ENCODE peak calls at places on chromosome 7, in nine cellular contexts. G is AG04449, E is Calu3, V is type B pancreatic cell, D is nephron progenitor cell, P is IMR-90, Z is GM10248, I is left ventricle myocardium inferior, Y is heart left ventricle. T is an unnamed sample.

GRCh38 chr7:83362786-83363185 is 200.1 kb upstream of the PCLO start:
- DNase-seq in V (no peak), I (no peak), G (no peak), E (no peak), D (no peak), Z (no peak), P (no peak), Y (no peak), T (no peak)

GRCh38 chr7:134920026-134920758 is 66.1 kb upstream of the AGBL3 start:
- DNase-seq in P (peak), D (no peak), E (no peak), G (peak), V (no peak), Z (no peak), I (no peak), Y (no peak), T (no peak)

GRCh38 chr7:29319719-29320521 is 125.3 kb downstream of the CHN2 start:
- DNase-seq in P (no peak), E (no peak), Y (no peak), I (no peak), G (no peak), D (no peak), V (no peak), Z (no peak), T (no peak)

GRCh38 chr7:78178319-78178718 is 379.7 kb downstream of the PHTF2 start:
- DNase-seq in E (no peak), I (no peak), P (peak), Z (no peak), G (no peak), V (no peak), Y (no peak), D (no peak), T (no peak)

GRCh38 chr7:88929719-88930118 is 134.2 kb upstream of the TEX47 start:
- DNase-seq in V (no peak), P (no peak), E (no peak), Z (no peak), I (no peak), G (no peak), D (no peak), Y (no peak), T (no peak)

GRCh38 chr7:90313908-90314307 is 7.2 kb downstream of the FAM237B start:
- DNase-seq in I (no peak), Z (no peak), V (no peak), E (no peak), P (no peak), D (no peak), G (no peak), Y (no peak), T (no peak)

GRCh38 chr7:158973440-158973839 is 117.1 kb downstream of the DYNC2I1 start:
- DNase-seq in P (no peak), Y (no peak), Z (no peak), G (no peak), V (no peak), I (peak), D (peak), E (peak), T (no peak)

GRCh38 chr7:26398436-26399308 is 107.0 kb downstream of the SNX10 start:
- DNase-seq in E (peak), I (peak), Z (peak), V (peak), D (peak), P (peak), G (no peak), Y (peak), T (peak)

GRCh38 chr7:13852281-13852968 is 137.0 kb downstream of the ETV1 start:
- DNase-seq in G (no peak), P (no peak), Y (no peak), D (no peak), E (no peak), Z (no peak), I (no peak), V (no peak), T (no peak)

GRCh38 chr7:35758421-35758820 is 42.4 kb upstream of the SEPTIN7 start:
- DNase-seq in D (no peak), Z (peak), P (no peak), G (no peak), I (no peak), V (no peak), E (no peak), Y (no peak), T (no peak)

GRCh38 chr7:45402480-45403218 is 171.5 kb upstream of the ADCY1 start:
- DNase-seq in I (no peak), V (no peak), Y (no peak), Z (no peak), G (no peak), P (peak), E (peak), D (no peak), T (no peak)

GRCh38 chr7:21393937-21394336 is 33.9 kb upstream of the SP4 start:
- DNase-seq in E (no peak), V (no peak), P (no peak), I (no peak), D (no peak), Y (no peak), Z (no peak), G (no peak), T (no peak)

GRCh38 chr7:155810607-155811559 is 1.4 kb downstream of the SHH start:
- DNase-seq in E (no peak), Y (no peak), I (no peak), G (no peak), D (no peak), P (no peak), Z (no peak), V (no peak), T (no peak)

GRCh38 chr7:150367187-150367510 is 1.5 kb upstream of the REPIN1 start:
- DNase-seq in Y (no peak), E (no peak), I (no peak), P (no peak), Z (no peak), G (no peak), V (no peak), D (no peak), T (no peak)

GRCh38 chr7:98727146-98727709 is 110.1 kb downstream of the NPTX2 start:
- DNase-seq in V (no peak), P (no peak), G (no peak), E (no peak), I (no peak), D (peak), Y (no peak), Z (no peak), T (no peak)

GRCh38 chr7:140003913-140004382 is 58.8 kb downstream of the PARP12 start:
- DNase-seq in G (no peak), D (peak), E (peak), Y (no peak), Z (peak), I (no peak), P (peak), V (no peak), T (no peak)

GRCh38 chr7:105625986-105626385 is 44.7 kb upstream of the EFCAB10 start:
- DNase-seq in G (no peak), D (no peak), Z (no peak), E (no peak), P (no peak), I (no peak), V (no peak), Y (no peak), T (no peak)

GRCh38 chr7:74625446-74625845 is 32.1 kb upstream of the GTF2I start:
- DNase-seq in G (no peak), P (peak), Y (no peak), D (no peak), Z (no peak), I (no peak), V (no peak), E (no peak), T (no peak)

GRCh38 chr7:1665721-1666250 is 4.3 kb upstream of the ELFN1 start:
- DNase-seq in D (peak), P (peak), G (no peak), Y (peak), Z (peak), V (no peak), E (peak), I (peak), T (peak)

GRCh38 chr7:120988591-120989299 is at the start of gene CPED1:
- DNase-seq in I (peak), V (peak), G (no peak), E (peak), Z (peak), D (peak), Y (peak), P (peak), T (peak)

GRCh38 chr7:96315109-96315480 is 6.8 kb downstream of the SLC25A13 start:
- DNase-seq in P (no peak), E (no peak), G (no peak), I (no peak), V (no peak), Y (no peak), D (no peak), Z (no peak), T (no peak)

GRCh38 chr7:33886100-33886623 is 19.2 kb upstream of the BMPER start:
- DNase-seq in G (no peak), E (peak), Z (no peak), I (no peak), D (peak), P (peak), Y (no peak), V (no peak), T (peak)
- TF ChIP-seq CTCF in G (peak), E (no peak), Z (no peak), I (no peak), D (peak), P (peak), Y (no peak), V (peak), T (peak)

GRCh38 chr7:70607281-70607680 is 524.7 kb upstream of the GALNT17 start:
- DNase-seq in Y (no peak), G (no peak), V (no peak), E (no peak), P (no peak), D (no peak), I (no peak), Z (no peak), T (no peak)

GRCh38 chr7:70612811-70613210 is 519.1 kb upstream of the GALNT17 start:
- DNase-seq in E (no peak), P (no peak), V (no peak), Z (no peak), G (no peak), Y (no peak), D (no peak), I (no peak), T (no peak)

GRCh38 chr7:70608229-70608628 is 523.7 kb upstream of the GALNT17 start:
- DNase-seq in D (no peak), P (no peak), G (no peak), V (no peak), Y (no peak), E (no peak), I (no peak), Z (no peak), T (no peak)
- TF ChIP-seq CTCF in D (no peak), P (no peak), G (no peak), V (no peak), Y (no peak), E (no peak), I (no peak), Z (no peak), T (no peak)

GRCh38 chr7:152078025-152078424 is 52.6 kb downstream of the GALNT11 start:
- DNase-seq in P (no peak), E (no peak), G (no peak), D (no peak), Y (no peak), V (no peak), I (no peak), Z (no peak), T (no peak)

GRCh38 chr7:152074673-152075072 is 49.2 kb downstream of the GALNT11 start:
- DNase-seq in P (no peak), G (no peak), D (no peak), V (no peak), I (no peak), Y (no peak), E (no peak), Z (no peak), T (no peak)

GRCh38 chr7:152076940-152077933 is 51.8 kb downstream of the GALNT11 start:
- DNase-seq in V (no peak), D (no peak), G (no peak), E (no peak), Y (no peak), Z (no peak), I (peak), P (peak), T (no peak)

GRCh38 chr7:152073352-152073751 is 47.9 kb downstream of the GALNT11 start:
- DNase-seq in E (no peak), P (no peak), Y (no peak), I (no peak), D (no peak), G (no peak), V (no peak), Z (no peak), T (no peak)

DNA sequence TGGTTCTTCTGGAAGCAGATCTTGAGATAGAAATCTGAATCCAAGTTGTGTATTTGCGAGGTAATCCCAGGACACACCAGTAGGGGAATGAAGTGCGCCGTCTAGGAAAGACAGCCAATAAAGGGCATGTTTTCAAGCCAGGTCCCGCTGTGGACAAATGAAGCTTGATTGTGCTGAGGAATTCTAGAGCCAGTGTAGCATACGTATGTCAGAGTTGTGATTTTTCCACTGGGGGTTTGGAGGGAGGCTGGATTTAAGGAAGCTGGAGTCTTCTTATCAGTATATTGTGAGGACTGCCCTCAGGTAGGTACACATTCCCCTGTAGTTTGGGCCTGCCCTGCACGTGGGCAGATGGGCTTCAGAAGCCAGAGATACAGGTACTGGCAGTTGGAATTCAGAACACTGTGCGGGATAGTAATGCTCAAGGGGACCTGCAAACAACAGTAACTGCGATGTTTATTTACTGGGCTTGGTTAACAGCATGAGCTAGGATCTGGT is 50.9 kb downstream of the GALNT11 start:
- DNase-seq in Z (peak), I (no peak), G (no peak), E (peak), Y (no peak), D (peak), V (no peak), P (no peak), T (no peak)
- TF ChIP-seq CTCF in Z (no peak), I (peak), G (peak), E (peak), Y (peak), D (peak), V (peak), P (peak), T (peak)

GRCh38 chr7:20310963-20311742 is 19.5 kb upstream of the ITGB8 start:
- DNase-seq in G (no peak), I (no peak), P (peak), Y (no peak), Z (no peak), D (no peak), E (peak), V (no peak), T (no peak)
- TF ChIP-seq CTCF in G (peak), I (peak), P (peak), Y (peak), Z (peak), D (no peak), E (peak), V (peak), T (peak)

DNA sequence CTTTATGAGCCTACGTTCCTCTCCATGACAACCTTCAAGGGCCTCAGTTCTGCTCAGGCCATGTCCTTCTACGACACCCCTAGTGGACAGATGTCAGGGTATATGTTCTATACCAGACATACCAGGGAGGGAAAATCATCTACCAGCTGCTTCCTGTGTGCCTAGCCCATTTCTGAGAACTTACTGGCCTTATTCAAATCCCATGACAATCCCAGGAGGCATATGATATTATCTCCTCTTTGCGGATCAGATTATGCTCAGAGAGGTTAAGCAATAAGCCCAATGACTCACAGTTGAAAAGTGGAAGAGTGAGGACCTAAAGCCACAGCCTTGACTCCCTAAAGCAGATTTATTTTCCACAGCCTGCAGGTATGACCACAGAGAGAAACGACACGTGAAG is 139.3 kb downstream of the GLI3 start:
- DNase-seq in I (no peak), Z (no peak), Y (no peak), P (peak), V (no peak), E (no peak), D (no peak), G (peak), T (no peak)
- TF ChIP-seq CTCF in I (peak), Z (no peak), Y (no peak), P (peak), V (peak), E (no peak), D (no peak), G (peak), T (peak)

DNA sequence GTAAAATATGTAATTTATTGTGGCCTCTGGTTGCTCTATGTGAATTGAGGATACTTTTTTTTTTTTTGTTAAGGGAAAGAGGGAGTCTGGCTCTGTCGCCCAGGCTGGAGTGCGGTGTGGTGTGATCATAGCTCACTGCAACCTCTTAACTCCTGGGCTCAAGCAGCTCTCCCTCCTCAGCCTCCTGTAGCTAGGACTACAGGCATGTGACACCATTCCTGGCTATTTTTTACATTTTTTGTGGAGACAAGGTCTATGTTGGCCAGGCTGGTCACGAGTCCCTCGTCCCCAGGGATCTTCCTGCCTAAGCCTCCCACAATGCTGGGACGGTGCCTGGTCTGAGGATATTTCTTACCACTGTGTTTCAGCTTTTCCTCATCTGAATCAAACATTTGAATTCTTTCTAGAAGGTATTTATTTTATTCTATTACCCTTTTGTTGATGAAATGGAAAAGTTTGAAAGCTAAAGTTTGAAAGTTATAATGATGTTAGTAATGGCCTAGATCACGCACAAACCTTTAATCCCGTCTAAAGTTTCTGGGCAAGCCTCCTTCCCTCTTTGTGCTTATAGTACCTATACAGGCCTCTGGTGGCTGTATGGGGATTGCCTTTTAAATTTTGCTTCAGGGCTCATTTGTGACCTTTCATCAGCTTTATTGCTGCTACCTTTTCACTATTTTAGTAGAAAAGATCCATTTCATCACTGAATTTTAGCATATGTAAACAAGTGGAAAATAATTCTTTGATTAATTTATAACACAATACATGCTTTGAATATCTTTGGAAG is 2.0 kb downstream of the IFRD1 start:
- DNase-seq in P (peak), E (peak), V (no peak), G (no peak), Z (peak), I (peak), Y (no peak), D (peak), T (no peak)
- TF ChIP-seq CTCF in P (peak), E (no peak), V (peak), G (peak), Z (no peak), I (no peak), Y (no peak), D (peak), T (peak)

GRCh38 chr7:644381-645305 is 81.9 kb upstream of the DNAAF5 start:
- DNase-seq in I (peak), Z (no peak), E (no peak), V (no peak), Y (no peak), D (no peak), G (no peak), P (no peak), T (no peak)
- TF ChIP-seq CTCF in I (no peak), Z (no peak), E (no peak), V (no peak), Y (no peak), D (no peak), G (no peak), P (no peak), T (no peak)

DNA sequence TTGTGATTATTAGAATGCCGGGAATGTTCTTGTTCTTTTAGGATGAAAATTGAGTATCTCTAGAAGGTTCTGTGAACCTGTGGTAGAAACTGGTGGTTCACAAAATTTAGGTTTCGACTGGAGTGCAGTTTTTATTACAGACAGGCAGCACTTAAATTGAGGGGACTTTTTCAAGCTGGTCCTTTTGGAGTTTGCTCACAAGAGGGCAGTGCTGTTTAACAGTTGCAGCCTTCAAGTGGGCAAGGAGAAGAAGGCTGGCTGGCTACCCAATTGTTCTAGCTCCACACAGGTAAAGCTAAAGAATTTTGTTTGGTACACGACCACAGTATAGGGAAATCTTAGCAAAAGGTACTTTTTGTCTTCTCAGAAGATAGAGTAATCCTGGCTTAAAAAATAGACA is 233.6 kb downstream of the SNX13 start:
- DNase-seq in D (peak), E (peak), G (peak), Y (no peak), Z (peak), I (no peak), V (no peak), P (peak), T (peak)
- TF ChIP-seq CTCF in D (peak), E (peak), G (peak), Y (peak), Z (peak), I (peak), V (peak), P (peak), T (peak)

DNA sequence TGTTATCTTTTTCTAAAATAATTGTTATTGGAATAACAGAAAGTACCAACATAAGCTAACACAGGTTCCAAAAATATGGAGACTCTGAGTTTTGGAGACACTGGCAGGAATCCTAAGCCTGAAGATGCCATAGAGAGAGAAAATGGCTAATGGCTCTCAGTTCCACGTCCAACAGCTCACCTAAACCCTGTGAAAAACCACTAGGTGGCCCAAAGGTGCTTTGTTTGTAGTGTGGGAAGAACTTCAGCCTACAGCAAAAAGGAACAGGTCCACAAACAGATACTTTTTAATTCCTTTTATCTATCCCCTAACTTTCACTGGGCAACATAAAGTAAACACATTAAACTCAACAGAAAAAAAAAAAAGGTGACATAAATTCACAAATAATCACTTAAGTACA is 272.3 kb downstream of the SEMA3D start:
- DNase-seq in Y (no peak), G (no peak), V (no peak), E (no peak), Z (no peak), P (no peak), I (no peak), D (no peak), T (no peak)
- TF ChIP-seq CTCF in Y (no peak), G (no peak), V (no peak), E (no peak), Z (no peak), P (no peak), I (peak), D (no peak), T (no peak)

T was measured in progenitor cell of endocrine pancreas.